ENCODE peak calls at places on chromosomes 12 and 14, in five cellular contexts. One of them, this sample, is unnamed.

GRCh38 chr12:64663019-64663418 is 52.7 kb downstream of the RASSF3 start:
- DNase-seq in heart right ventricle: no peak
- DNase-seq in uterus: no peak
- DNase-seq in prostate gland: no peak
- DNase-seq in aorta: no peak
- DNase-seq in this sample: no peak

GRCh38 chr12:49055978-49056754 is 4.4 kb downstream of the KMT2D start:
- DNase-seq in heart right ventricle: peak; percentile 72
- DNase-seq in uterus: peak; percentile 67
- DNase-seq in prostate gland: peak; percentile 47
- DNase-seq in aorta: no peak
- DNase-seq in this sample: no peak

GRCh38 chr14:24629521-24629920 is 4.5 kb downstream of the GZMB start:
- DNase-seq in heart right ventricle: no peak
- DNase-seq in uterus: no peak
- DNase-seq in prostate gland: no peak
- DNase-seq in aorta: no peak
- DNase-seq in this sample: no peak

GRCh38 chr12:68539615-68539952 is 71.1 kb upstream of the RAP1B start:
- DNase-seq in heart right ventricle: no peak
- DNase-seq in uterus: no peak
- DNase-seq in prostate gland: no peak
- DNase-seq in aorta: no peak
- DNase-seq in this sample: no peak

GRCh38 chr14:77314043-77314442 is 6.6 kb downstream of the POMT2 start:
- DNase-seq in heart right ventricle: no peak
- DNase-seq in uterus: peak; percentile 56
- DNase-seq in prostate gland: peak; percentile 55
- DNase-seq in aorta: no peak
- DNase-seq in this sample: peak; percentile 83

GRCh38 chr12:68497112-68497511 is 113.6 kb upstream of the RAP1B start:
- DNase-seq in heart right ventricle: no peak
- DNase-seq in uterus: no peak
- DNase-seq in prostate gland: no peak
- DNase-seq in aorta: no peak
- DNase-seq in this sample: no peak

GRCh38 chr12:109433618-109434017 is 43.5 kb downstream of the KCTD10 start:
- DNase-seq in heart right ventricle: peak; percentile 19
- DNase-seq in uterus: peak; percentile 18
- DNase-seq in prostate gland: no peak
- DNase-seq in aorta: no peak
- DNase-seq in this sample: no peak

GRCh38 chr12:54612216-54612750 is 22.4 kb downstream of the LACRT start:
- DNase-seq in heart right ventricle: no peak
- DNase-seq in uterus: no peak
- DNase-seq in prostate gland: no peak
- DNase-seq in aorta: no peak
- DNase-seq in this sample: no peak

GRCh38 chr14:81103443-81103842 is 117.3 kb downstream of the GTF2A1 start:
- DNase-seq in heart right ventricle: no peak
- DNase-seq in uterus: no peak
- DNase-seq in prostate gland: no peak
- DNase-seq in aorta: no peak
- DNase-seq in this sample: no peak

GRCh38 chr12:95319694-95320331 is 102.2 kb downstream of the VEZT start:
- DNase-seq in heart right ventricle: no peak
- DNase-seq in uterus: no peak
- DNase-seq in prostate gland: no peak
- DNase-seq in aorta: no peak
- DNase-seq in this sample: no peak

GRCh38 chr14:26730929-26731618 is 133.2 kb upstream of the NOVA1 start:
- DNase-seq in heart right ventricle: no peak
- DNase-seq in uterus: no peak
- DNase-seq in prostate gland: no peak
- DNase-seq in aorta: peak; percentile 27
- DNase-seq in this sample: no peak

GRCh38 chr14:88616697-88617096 is 53.9 kb downstream of the ZC3H14 start:
- DNase-seq in heart right ventricle: no peak
- DNase-seq in uterus: no peak
- DNase-seq in prostate gland: peak; percentile 50
- DNase-seq in aorta: no peak
- DNase-seq in this sample: no peak

GRCh38 chr12:78005094-78005492 is 174.4 kb downstream of the NAV3 start:
- DNase-seq in heart right ventricle: no peak
- DNase-seq in uterus: no peak
- DNase-seq in prostate gland: no peak
- DNase-seq in aorta: no peak
- DNase-seq in this sample: no peak

GRCh38 chr12:68334136-68334535 is 2.0 kb upstream of the MDM1 start:
- DNase-seq in heart right ventricle: no peak
- DNase-seq in uterus: no peak
- DNase-seq in prostate gland: no peak
- DNase-seq in aorta: no peak
- DNase-seq in this sample: no peak

GRCh38 chr12:124538194-124539082 is 29.0 kb downstream of the NCOR2 start:
- DNase-seq in heart right ventricle: no peak
- DNase-seq in uterus: no peak
- DNase-seq in prostate gland: no peak
- DNase-seq in aorta: no peak
- DNase-seq in this sample: no peak

GRCh38 chr12:40137252-40137651 is 31.4 kb upstream of the SLC2A13 start:
- DNase-seq in heart right ventricle: no peak
- DNase-seq in uterus: no peak
- DNase-seq in prostate gland: no peak
- DNase-seq in aorta: no peak
- DNase-seq in this sample: no peak

GRCh38 chr12:106753526-106753925 is 21.0 kb upstream of the RIC8B start:
- DNase-seq in heart right ventricle: no peak
- DNase-seq in uterus: no peak
- DNase-seq in prostate gland: no peak
- DNase-seq in aorta: no peak
- DNase-seq in this sample: no peak

GRCh38 chr12:30754383-30754749 is 385 bp downstream of the CAPRIN2 start:
- DNase-seq in heart right ventricle: no peak
- DNase-seq in uterus: no peak
- DNase-seq in prostate gland: no peak
- DNase-seq in aorta: no peak
- DNase-seq in this sample: no peak

GRCh38 chr14:56127156-56127555 is 8.9 kb downstream of the PELI2 start:
- DNase-seq in heart right ventricle: no peak
- DNase-seq in uterus: no peak
- DNase-seq in prostate gland: no peak
- DNase-seq in aorta: no peak
- DNase-seq in this sample: no peak

GRCh38 chr14:93683241-93683640 is 105.0 kb downstream of the PRIMA1 start:
- DNase-seq in heart right ventricle: no peak
- DNase-seq in uterus: no peak
- DNase-seq in prostate gland: no peak
- DNase-seq in aorta: no peak
- DNase-seq in this sample: no peak

GRCh38 chr12:133120385-133121191 is 9.5 kb downstream of the ZNF891 start:
- DNase-seq in heart right ventricle: no peak
- DNase-seq in uterus: no peak
- DNase-seq in prostate gland: no peak
- DNase-seq in aorta: no peak
- DNase-seq in this sample: no peak

GRCh38 chr14:37593496-37594237 is 1.4 kb downstream of the FOXA1 start:
- DNase-seq in heart right ventricle: no peak
- DNase-seq in uterus: no peak
- DNase-seq in prostate gland: no peak
- DNase-seq in aorta: no peak
- DNase-seq in this sample: no peak

GRCh38 chr14:64504897-64505771 is 564 bp downstream of the ZBTB1 start:
- DNase-seq in heart right ventricle: peak; percentile 93
- DNase-seq in uterus: peak; percentile 89
- DNase-seq in prostate gland: peak; percentile 91
- DNase-seq in aorta: peak; percentile 95
- DNase-seq in this sample: peak; percentile 95

GRCh38 chr14:64504310-64504896 is at the start of gene ZBTB1:
- DNase-seq in heart right ventricle: peak; percentile 81
- DNase-seq in uterus: peak; percentile 79
- DNase-seq in prostate gland: peak; percentile 73
- DNase-seq in aorta: peak; percentile 95
- DNase-seq in this sample: peak; percentile 91

GRCh38 chr14:64502476-64503183 is 1.0 kb downstream of the ZBTB25 start:
- DNase-seq in heart right ventricle: no peak
- DNase-seq in uterus: peak; percentile 38
- DNase-seq in prostate gland: peak; percentile 63
- DNase-seq in aorta: no peak
- DNase-seq in this sample: no peak

GRCh38 chr14:64503184-64503433 is 529 bp downstream of the ZBTB25 start:
- DNase-seq in heart right ventricle: no peak
- DNase-seq in uterus: no peak
- DNase-seq in prostate gland: no peak
- DNase-seq in aorta: no peak
- DNase-seq in this sample: no peak

DNA sequence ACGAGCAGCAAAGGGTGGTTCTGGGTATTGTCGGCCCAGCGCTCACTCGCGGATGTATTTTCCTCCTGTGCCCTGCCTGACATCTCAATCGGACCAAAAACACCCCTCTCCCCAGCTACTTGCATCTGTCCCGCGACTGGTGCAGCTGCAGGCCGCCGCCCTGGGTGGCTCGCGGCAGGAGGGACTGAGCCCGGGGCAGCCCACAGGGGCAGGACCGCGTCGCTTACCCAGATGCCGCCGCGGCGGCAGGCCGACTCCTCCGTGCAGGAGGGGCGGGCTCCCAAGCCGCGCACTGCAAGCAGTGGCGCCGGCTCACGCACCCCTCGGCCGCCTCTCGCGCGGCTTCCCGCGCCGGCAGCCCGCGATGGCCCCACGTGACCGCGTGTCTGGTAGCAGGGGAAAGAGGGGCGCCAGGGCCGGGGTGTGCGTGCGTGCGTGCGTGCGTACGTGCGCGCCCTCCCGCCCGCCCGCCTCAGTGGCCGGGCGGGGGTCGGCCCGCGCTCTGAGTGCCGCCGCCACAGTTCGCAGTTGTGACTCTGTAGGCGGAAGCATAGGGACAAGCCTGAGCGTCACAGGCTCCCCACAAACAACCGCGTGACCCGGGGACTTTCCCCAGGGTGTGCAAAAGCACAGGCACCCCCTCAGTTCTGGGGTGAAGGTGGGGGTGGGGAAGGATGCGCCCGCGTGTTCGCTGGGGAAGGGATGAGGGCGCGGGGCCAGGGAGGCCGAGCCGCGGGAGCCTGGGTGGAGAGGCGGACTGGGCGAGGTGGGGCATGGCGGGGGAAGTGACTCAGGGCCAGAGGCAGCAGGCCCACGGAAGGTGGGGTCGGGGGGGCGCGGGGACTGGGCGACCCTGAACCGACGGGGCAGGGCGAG is at the start of gene ZBTB25:
- DNase-seq in heart right ventricle: peak; percentile 83
- DNase-seq in uterus: peak; percentile 88
- DNase-seq in prostate gland: peak; percentile 83
- DNase-seq in aorta: peak; percentile 95
- DNase-seq in this sample: peak; percentile 97
- H3K27ac ChIP-seq in heart right ventricle: peak within 1 kb of the TSS; percentile 100
- H3K27ac ChIP-seq in uterus: peak within 1 kb of the TSS; percentile 99
- H3K27ac ChIP-seq in prostate gland: peak within 1 kb of the TSS; percentile 98
- H3K27ac ChIP-seq in aorta: peak within 1 kb of the TSS; percentile 94
- H3K27ac ChIP-seq in this sample: peak within 1 kb of the TSS; percentile 97

DNA sequence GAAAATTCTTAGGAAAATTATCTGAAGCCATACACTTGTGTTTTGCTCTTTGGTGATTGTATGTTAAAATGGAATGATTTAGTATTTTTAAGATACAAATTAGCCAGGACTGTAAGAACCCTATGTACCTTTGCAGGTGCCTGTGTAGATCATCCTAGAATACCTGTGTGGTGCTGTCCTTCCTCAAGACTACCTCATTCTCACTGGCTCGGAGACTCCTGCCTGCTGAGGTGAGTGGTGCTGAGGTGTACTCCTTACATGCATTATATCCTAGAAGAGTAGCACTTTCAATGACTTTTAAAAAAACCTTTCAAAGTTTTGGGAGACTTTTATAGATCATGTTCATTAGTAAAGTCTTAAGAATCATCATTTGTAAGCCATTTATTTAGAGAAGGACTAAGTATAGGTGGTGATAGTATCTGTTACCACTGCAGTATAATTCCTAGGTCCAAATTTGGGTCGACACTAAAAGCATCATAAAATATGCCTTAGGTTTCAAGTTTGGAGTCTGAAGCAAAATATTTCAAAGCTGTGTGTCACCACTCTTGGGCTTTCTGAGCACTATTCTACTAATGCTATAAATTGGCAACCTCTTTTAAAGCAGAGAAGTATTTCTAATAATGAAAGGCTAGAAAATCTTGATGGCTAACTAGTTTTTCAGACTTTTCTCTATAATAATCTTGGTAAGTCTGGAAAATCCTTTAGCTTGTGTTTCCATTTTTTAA is 36.6 kb downstream of the RASSF8 start:
- DNase-seq in heart right ventricle: no peak
- DNase-seq in uterus: no peak
- DNase-seq in prostate gland: no peak
- DNase-seq in aorta: no peak
- DNase-seq in this sample: no peak
- H3K4me1 ChIP-seq in heart right ventricle: peaks cover 51% of the 10 kb centered on the region
- H3K4me1 ChIP-seq in uterus: no peaks in the 10 kb centered on the region
- H3K4me1 ChIP-seq in prostate gland: peaks cover 7% of the 10 kb centered on the region
- H3K4me1 ChIP-seq in aorta: peaks cover 2% of the 10 kb centered on the region
- H3K4me1 ChIP-seq in this sample: peaks cover 15% of the 10 kb centered on the region

GRCh38 chr12:88519802-88520435 is 60.4 kb downstream of the KITLG start:
- DNase-seq in heart right ventricle: no peak
- DNase-seq in uterus: no peak
- DNase-seq in prostate gland: peak; percentile 35
- DNase-seq in aorta: no peak
- DNase-seq in this sample: no peak
- H3K27ac ChIP-seq in heart right ventricle: no peak overlapping the region
- H3K27ac ChIP-seq in uterus: no peak overlapping the region
- H3K27ac ChIP-seq in prostate gland: peak overlapping the region; percentile 17
- H3K27ac ChIP-seq in aorta: peak overlapping the region; percentile 63
- H3K27ac ChIP-seq in this sample: peak overlapping the region; percentile 16

DNA sequence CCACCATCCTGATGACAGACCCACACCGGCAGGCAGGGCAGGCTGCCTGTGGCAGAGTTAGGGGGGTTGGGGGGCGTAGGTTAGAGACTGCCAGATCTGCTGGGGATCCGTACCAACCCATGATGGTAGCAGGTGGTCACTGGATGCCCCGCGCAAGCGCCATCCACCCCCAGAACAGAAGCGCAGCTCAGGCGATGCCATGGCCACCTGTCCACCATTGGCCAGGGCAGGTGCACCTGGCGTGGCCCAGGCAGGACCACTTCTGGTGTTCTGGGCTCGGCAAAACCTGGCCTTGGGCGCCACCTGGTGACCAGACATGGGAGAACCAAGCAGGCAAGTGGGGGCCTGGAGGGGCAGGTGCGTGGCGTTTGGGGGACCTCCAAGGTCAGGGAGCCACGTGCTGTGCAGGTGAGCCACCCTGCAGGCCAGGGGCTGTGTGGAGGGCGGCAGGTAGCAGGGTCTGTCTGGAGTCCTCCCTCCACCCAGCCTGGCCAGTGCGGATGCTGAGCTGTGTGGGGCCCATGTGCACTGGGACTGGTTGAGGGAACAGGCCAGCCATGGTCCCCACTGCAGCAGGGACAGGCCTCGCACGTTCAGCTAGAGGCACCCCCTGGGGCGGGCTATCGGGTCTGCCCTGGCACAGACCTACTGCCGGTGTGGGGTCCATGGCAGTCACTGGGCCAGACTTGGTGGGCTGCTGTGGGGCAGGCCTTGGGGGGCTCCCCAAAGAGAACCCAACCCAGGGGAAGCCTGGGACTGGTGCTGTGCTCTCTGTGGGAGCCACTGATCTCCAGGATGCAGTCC is 15.6 kb downstream of the BAG5 start:
- DNase-seq in heart right ventricle: peak; percentile 69
- DNase-seq in uterus: peak; percentile 74
- DNase-seq in prostate gland: peak; percentile 55
- DNase-seq in aorta: peak; percentile 91
- DNase-seq in this sample: peak; percentile 81
- H3K4me1 ChIP-seq in heart right ventricle: peaks cover 75% of the 10 kb centered on the region
- H3K4me1 ChIP-seq in uterus: peaks cover 14% of the 10 kb centered on the region
- H3K4me1 ChIP-seq in prostate gland: peaks cover 22% of the 10 kb centered on the region
- H3K4me1 ChIP-seq in aorta: no peaks in the 10 kb centered on the region
- H3K4me1 ChIP-seq in this sample: peaks cover 7% of the 10 kb centered on the region

This sample was measured in RWPE2.